ENCODE peak calls at places on chromosomes 11 and 22, in seven cellular contexts. X is cerebellum; Q is AG20443; T is HAP-1; B is ACHN; L is stimulated activated CD4-positive, alpha-beta T cell treated with anti-CD3 and anti-CD28 coated beads, TNF-alpha, amount 100 ng/mL, for 48 hours; K is HT1080. Z is an unnamed sample.

GRCh38 chr11:128616158-128616557 is 28.8 kb upstream of the ETS1 start:
- DNase-seq in X (peak), Q (no peak), T (no peak), B (no peak), L (no peak), K (no peak), Z (no peak)

GRCh38 chr11:133078591-133079179 is 453.6 kb downstream of the OPCML start:
- DNase-seq in X (peak), Q (peak), T (peak), B (peak), L (no peak), K (peak), Z (no peak)

GRCh38 chr11:77396911-77397310 is 77.0 kb downstream of the PAK1 start:
- DNase-seq in X (no peak), Q (no peak), T (no peak), B (no peak), L (no peak), K (no peak), Z (no peak)

GRCh38 chr11:40328890-40329617 is 1130.4 kb downstream of the LRRC4C start:
- DNase-seq in X (no peak), Q (peak), T (no peak), B (peak), L (no peak), K (peak), Z (no peak)

GRCh38 chr11:3614742-3615171 is 27.0 kb downstream of the ART5 start:
- DNase-seq in X (no peak), Q (peak), T (no peak), B (no peak), L (peak), K (no peak), Z (no peak)

GRCh38 chr11:38130514-38130913 is 1532.5 kb upstream of the RAG2 start:
- DNase-seq in X (no peak), Q (no peak), T (no peak), B (no peak), L (no peak), K (no peak), Z (no peak)

GRCh38 chr22:17896552-17896951 is 122.3 kb upstream of the BID start:
- DNase-seq in X (peak), Q (peak), T (no peak), B (no peak), L (no peak), K (no peak), Z (no peak)

GRCh38 chr11:72782081-72782920 is 11.5 kb downstream of the STARD10 start:
- DNase-seq in X (peak), Q (no peak), T (peak), B (no peak), L (no peak), K (no peak), Z (no peak)

GRCh38 chr11:112835556-112835955 is 125.7 kb upstream of the NCAM1 start:
- DNase-seq in X (no peak), Q (no peak), T (no peak), B (no peak), L (no peak), K (no peak), Z (no peak)

Z was measured in GM18507.